ENCODE peak calls at places on chromosome 9, in five cellular contexts. F is fibroblast of pulmonary artery, T is heart left ventricle, G is A549, O is kidney. R is an unnamed sample.

GRCh38 chr9:20358201-20358600 is 264.1 kb downstream of the MLLT3 start:
- DNase-seq in T (no peak), O (no peak), F (peak; percentile 45), G (peak; percentile 44), R (no peak)

GRCh38 chr9:100515578-100516494 is 42.9 kb downstream of the TMEFF1 start:
- DNase-seq in G (peak; percentile 31), F (peak; percentile 20), O (no peak), T (no peak), R (no peak)

GRCh38 chr9:90890146-90890545 is 88.5 kb downstream of the SYK start:
- DNase-seq in F (no peak), T (no peak), G (no peak), O (no peak), R (no peak)

GRCh38 chr9:127531676-127532075 is 80.4 kb downstream of the LRSAM1 start:
- DNase-seq in T (peak; percentile 17), O (no peak), G (no peak), F (no peak), R (no peak)

GRCh38 chr9:120713257-120714087 is 798 bp downstream of the MEGF9 start:
- DNase-seq in T (peak; percentile 32), F (no peak), O (peak; percentile 84), G (no peak), R (no peak)

GRCh38 chr9:127077658-127077975 is 44.8 kb downstream of the ANGPTL2 start:
- DNase-seq in O (no peak), G (no peak), F (no peak), T (no peak), R (no peak)

GRCh38 chr9:91978739-91979414 is 28.8 kb upstream of the ROR2 start:
- DNase-seq in F (peak; percentile 91), G (peak; percentile 57), T (no peak), O (no peak), R (peak; percentile 78)

GRCh38 chr9:116959775-116960174 is 272.7 kb downstream of the TRIM32 start:
- DNase-seq in T (no peak), G (no peak), F (no peak), O (peak; percentile 50), R (no peak)

GRCh38 chr9:70979971-70980370 is 141.4 kb downstream of the TRPM3 start:
- DNase-seq in G (no peak), F (peak; percentile 15), O (no peak), T (no peak), R (no peak)

GRCh38 chr9:2872307-2872940 is 28.5 kb upstream of the PUM3 start:
- DNase-seq in O (no peak), G (peak; percentile 45), T (no peak), F (peak; percentile 47), R (peak; percentile 33)

GRCh38 chr9:79501546-79501945 is 70.2 kb upstream of the TLE4 start:
- DNase-seq in F (no peak), G (no peak), O (no peak), T (no peak), R (no peak)

GRCh38 chr9:89372230-89372816 is 54.0 kb downstream of the SECISBP2 start:
- DNase-seq in T (no peak), F (no peak), G (peak; percentile 29), O (no peak), R (no peak)

GRCh38 chr9:124934290-124934689 is 6.6 kb downstream of the GOLGA1 start:
- DNase-seq in G (no peak), F (peak; percentile 49), T (no peak), O (no peak), R (no peak)

GRCh38 chr9:81848472-81848871 is 79.8 kb upstream of the SPATA31D4 start:
- DNase-seq in O (no peak), G (no peak), T (no peak), F (peak; percentile 59), R (no peak)

GRCh38 chr9:31210982-31211570 is 1173.4 kb upstream of the ACO1 start:
- DNase-seq in F (peak; percentile 33), G (peak; percentile 35), O (peak; percentile 57), T (no peak), R (no peak)

GRCh38 chr9:86706391-86706790 is 240.9 kb downstream of the GAS1 start:
- DNase-seq in G (no peak), F (peak; percentile 47), O (no peak), T (no peak), R (peak; percentile 68)

GRCh38 chr9:34502471-34503335 is 20.1 kb downstream of the ENHO start:
- DNase-seq in G (no peak), O (no peak), T (no peak), F (no peak), R (no peak)

GRCh38 chr9:77224750-77225312 is 47.5 kb downstream of the VPS13A start:
- DNase-seq in O (no peak), T (no peak), F (peak; percentile 26), G (no peak), R (no peak)

GRCh38 chr9:114538241-114538640 is 33.0 kb upstream of the WHRN start:
- DNase-seq in T (no peak), O (no peak), F (no peak), G (peak; percentile 70), R (no peak)

GRCh38 chr9:36163049-36163839 is 5.9 kb upstream of the CCIN start:
- DNase-seq in F (peak; percentile 88), T (peak; percentile 87), O (peak; percentile 90), G (peak; percentile 74), R (peak; percentile 38)

GRCh38 chr9:109906766-109907382 is 126.9 kb downstream of the PALM2AKAP2 start:
- DNase-seq in T (no peak), G (no peak), F (peak; percentile 54), O (no peak), R (no peak)

GRCh38 chr9:6584881-6585597 is 60.5 kb downstream of the GLDC start:
- DNase-seq in G (peak; percentile 50), F (peak; percentile 68), T (no peak), O (no peak), R (peak; percentile 28)

GRCh38 chr9:106913276-106913675 is 50.3 kb downstream of the ZNF462 start:
- DNase-seq in F (no peak), O (no peak), G (no peak), T (no peak), R (no peak)

GRCh38 chr9:85505612-85506011 is 236.1 kb downstream of the AGTPBP1 start:
- DNase-seq in G (no peak), F (no peak), T (no peak), O (no peak), R (no peak)

GRCh38 chr9:85510830-85511504 is 230.8 kb downstream of the AGTPBP1 start:
- DNase-seq in O (no peak), T (no peak), F (no peak), G (no peak), R (no peak)

GRCh38 chr9:85511746-85512145 is 230.0 kb downstream of the AGTPBP1 start:
- DNase-seq in O (no peak), F (no peak), G (no peak), T (no peak), R (no peak)

GRCh38 chr9:85502815-85503643 is 238.7 kb downstream of the AGTPBP1 start:
- DNase-seq in F (no peak), T (no peak), G (no peak), O (no peak), R (no peak)

DNA sequence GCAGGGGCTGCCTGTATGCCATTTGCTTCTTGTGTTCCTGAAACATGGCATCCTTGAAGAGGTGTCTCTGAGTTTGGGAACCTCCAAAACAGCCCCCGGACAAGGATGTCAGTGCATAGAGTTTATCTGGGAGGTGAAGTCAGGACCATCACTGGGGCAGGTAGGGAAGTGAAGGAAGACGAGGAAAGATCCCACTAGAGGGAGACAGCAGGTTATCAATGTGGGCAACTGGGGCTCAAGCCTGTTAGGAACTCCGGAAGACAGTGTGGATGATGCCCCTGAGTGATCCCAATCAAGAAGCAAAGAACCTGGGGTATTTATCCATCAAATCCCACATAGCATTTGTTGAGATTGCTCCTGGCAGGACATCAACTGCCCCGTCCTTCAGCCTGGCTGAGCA is 233.1 kb downstream of the AGTPBP1 start:
- DNase-seq in T (no peak), G (peak; percentile 29), F (peak; percentile 17), O (no peak), R (no peak)
- TF ChIP-seq CTCF in T (no peak), G (no peak), F (peak; percentile 29), O (no peak), R (peak; percentile 19)

GRCh38 chr9:75891277-75892167 is 1.0 kb downstream of the PCSK5 start:
- DNase-seq in T (peak; percentile 38), G (peak; percentile 37), F (peak; percentile 52), O (peak; percentile 79), R (no peak)

GRCh38 chr9:75895112-75895511 is 4.6 kb downstream of the PCSK5 start:
- DNase-seq in O (no peak), F (no peak), T (no peak), G (no peak), R (no peak)

GRCh38 chr9:75892168-75892901 is 1.9 kb downstream of the PCSK5 start:
- DNase-seq in F (no peak), O (no peak), T (peak; percentile 35), G (peak; percentile 22), R (no peak)

GRCh38 chr9:75890541-75891276 is at the start of gene PCSK5:
- DNase-seq in O (peak; percentile 96), G (peak; percentile 90), T (peak; percentile 94), F (peak; percentile 96), R (peak; percentile 89)

DNA sequence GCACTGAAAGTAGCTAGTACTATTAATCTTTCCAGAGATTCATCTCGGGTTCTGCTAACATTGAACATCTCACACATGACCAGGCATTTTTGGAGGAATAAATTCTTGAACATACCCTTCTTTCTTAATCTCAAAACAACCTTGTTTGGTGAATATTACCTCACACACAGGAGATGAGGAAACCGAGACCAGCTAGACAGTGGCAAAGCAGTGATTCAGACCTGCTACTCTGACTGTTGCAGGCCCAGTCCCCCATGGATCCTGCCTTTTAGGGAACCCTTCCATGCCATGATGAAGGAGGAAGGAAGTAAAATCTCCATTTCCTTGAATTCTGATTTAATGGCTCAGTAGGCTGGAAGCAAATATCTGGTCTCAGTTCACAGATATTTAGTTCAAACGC is 2.6 kb downstream of the PCSK5 start:
- DNase-seq in T (no peak), O (no peak), G (no peak), F (no peak), R (no peak)
- H3K4me3 ChIP-seq in T (peak overlapping the region; percentile 94), O (peak overlapping the region; percentile 95), G (peak overlapping the region; percentile 51), F (no peak overlapping the region), R (peak overlapping the region; percentile 81)

GRCh38 chr9:74524289-74524688 is 27.2 kb downstream of the RORB start:
- DNase-seq in T (no peak), O (no peak), G (no peak), F (no peak), R (no peak)

GRCh38 chr9:74533253-74533652 is 36.1 kb downstream of the RORB start:
- DNase-seq in F (no peak), T (no peak), O (no peak), G (no peak), R (no peak)

GRCh38 chr9:74528207-74528606 is 31.1 kb downstream of the RORB start:
- DNase-seq in G (no peak), T (no peak), O (no peak), F (no peak), R (no peak)

GRCh38 chr9:74526215-74526614 is 29.1 kb downstream of the RORB start:
- DNase-seq in T (no peak), F (no peak), G (no peak), O (no peak), R (no peak)

GRCh38 chr9:74527718-74528117 is 30.6 kb downstream of the RORB start:
- DNase-seq in O (no peak), T (no peak), G (no peak), F (no peak), R (no peak)
- TF ChIP-seq CTCF in O (no peak), T (no peak), G (no peak), F (no peak), R (no peak)

GRCh38 chr9:104746285-104746684 is 1.2 kb upstream of the NIPSNAP3A start:
- DNase-seq in F (no peak), O (no peak), T (no peak), G (no peak), R (no peak)
- H3K4me3 ChIP-seq in F (no peak overlapping the region), O (no peak overlapping the region), T (no peak overlapping the region), G (no peak overlapping the region), R (no peak overlapping the region)